ENCODE peak calls at places on chromosomes 16 and 17, in six cellular contexts. One of them, this sample, is unnamed.

GRCh38 chr17:19904412-19904811 is 36.7 kb upstream of the ULK2 start:
- DNase-seq in tibial nerve: no peak
- DNase-seq in CD8-positive, alpha-beta memory T cell: no peak
- DNase-seq in cardiac muscle cell: peak; percentile 27
- DNase-seq in CD8-positive, alpha-beta T cell: no peak
- DNase-seq in heart right ventricle: no peak
- DNase-seq in this sample: no peak

GRCh38 chr16:80231118-80231515 is 309.7 kb upstream of the DYNLRB2 start:
- DNase-seq in tibial nerve: no peak
- DNase-seq in CD8-positive, alpha-beta memory T cell: no peak
- DNase-seq in cardiac muscle cell: no peak
- DNase-seq in CD8-positive, alpha-beta T cell: no peak
- DNase-seq in heart right ventricle: no peak
- DNase-seq in this sample: no peak

GRCh38 chr17:43517615-43518386 is 28.3 kb downstream of the ETV4 start:
- DNase-seq in tibial nerve: no peak
- DNase-seq in CD8-positive, alpha-beta memory T cell: no peak
- DNase-seq in cardiac muscle cell: peak; percentile 63
- DNase-seq in CD8-positive, alpha-beta T cell: no peak
- DNase-seq in heart right ventricle: no peak
- DNase-seq in this sample: no peak

GRCh38 chr16:72198641-72199250 is 26.8 kb upstream of the PMFBP1 start:
- DNase-seq in tibial nerve: no peak
- DNase-seq in CD8-positive, alpha-beta memory T cell: no peak
- DNase-seq in cardiac muscle cell: no peak
- DNase-seq in CD8-positive, alpha-beta T cell: no peak
- DNase-seq in heart right ventricle: no peak
- DNase-seq in this sample: no peak

GRCh38 chr17:72370819-72371218 is 250.0 kb downstream of the SOX9 start:
- DNase-seq in tibial nerve: no peak
- DNase-seq in CD8-positive, alpha-beta memory T cell: no peak
- DNase-seq in cardiac muscle cell: peak; percentile 65
- DNase-seq in CD8-positive, alpha-beta T cell: no peak
- DNase-seq in heart right ventricle: no peak
- DNase-seq in this sample: no peak

GRCh38 chr17:2400474-2400866 is 390 bp downstream of the MNT start:
- DNase-seq in tibial nerve: no peak
- DNase-seq in CD8-positive, alpha-beta memory T cell: peak; percentile 64
- DNase-seq in cardiac muscle cell: peak; percentile 57
- DNase-seq in CD8-positive, alpha-beta T cell: peak; percentile 53
- DNase-seq in heart right ventricle: peak; percentile 54
- DNase-seq in this sample: no peak

GRCh38 chr17:79942591-79943353 is 92.9 kb downstream of the TBC1D16 start:
- DNase-seq in tibial nerve: no peak
- DNase-seq in CD8-positive, alpha-beta memory T cell: peak; percentile 14
- DNase-seq in cardiac muscle cell: peak; percentile 29
- DNase-seq in CD8-positive, alpha-beta T cell: no peak
- DNase-seq in heart right ventricle: no peak
- DNase-seq in this sample: no peak

GRCh38 chr17:41486809-41487530 is 2.7 kb downstream of the KRT36 start:
- DNase-seq in tibial nerve: no peak
- DNase-seq in CD8-positive, alpha-beta memory T cell: no peak
- DNase-seq in cardiac muscle cell: no peak
- DNase-seq in CD8-positive, alpha-beta T cell: peak; percentile 15
- DNase-seq in heart right ventricle: no peak
- DNase-seq in this sample: no peak

GRCh38 chr17:29004081-29004692 is 1.6 kb downstream of the SEZ6 start:
- DNase-seq in tibial nerve: no peak
- DNase-seq in CD8-positive, alpha-beta memory T cell: no peak
- DNase-seq in cardiac muscle cell: peak; percentile 42
- DNase-seq in CD8-positive, alpha-beta T cell: no peak
- DNase-seq in heart right ventricle: no peak
- DNase-seq in this sample: no peak

GRCh38 chr17:36703860-36704266 is 102.5 kb downstream of the MRM1 start:
- DNase-seq in tibial nerve: no peak
- DNase-seq in CD8-positive, alpha-beta memory T cell: peak; percentile 28
- DNase-seq in cardiac muscle cell: peak; percentile 55
- DNase-seq in CD8-positive, alpha-beta T cell: peak; percentile 50
- DNase-seq in heart right ventricle: peak; percentile 17
- DNase-seq in this sample: peak; percentile 50

DNA sequence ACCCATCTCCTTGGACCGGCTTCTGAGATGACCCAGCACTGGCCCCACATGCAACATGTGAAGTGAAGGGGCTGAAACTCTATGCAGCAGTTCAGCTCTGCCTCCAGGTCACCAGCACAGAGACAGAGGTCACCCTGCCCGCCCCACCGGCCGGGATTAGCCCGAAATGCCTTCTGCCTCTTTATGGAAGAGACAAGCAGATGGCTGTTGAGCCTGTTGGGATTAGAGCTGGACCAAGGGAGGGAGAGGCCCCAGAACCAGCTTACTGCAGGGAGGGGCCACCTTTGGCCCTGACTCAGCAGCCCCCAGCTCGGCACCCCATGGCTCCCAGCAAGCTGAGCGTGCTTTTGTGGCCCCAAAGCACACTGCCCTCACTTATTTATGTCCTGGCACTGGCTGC is 5.7 kb downstream of the AIPL1 start:
- DNase-seq in tibial nerve: no peak
- DNase-seq in CD8-positive, alpha-beta memory T cell: no peak
- DNase-seq in cardiac muscle cell: no peak
- DNase-seq in CD8-positive, alpha-beta T cell: no peak
- DNase-seq in heart right ventricle: no peak
- DNase-seq in this sample: no peak
- H3K27ac ChIP-seq in tibial nerve: no peak overlapping the region
- H3K27ac ChIP-seq in CD8-positive, alpha-beta memory T cell: no peak overlapping the region
- H3K27ac ChIP-seq in cardiac muscle cell: no peak overlapping the region
- H3K27ac ChIP-seq in CD8-positive, alpha-beta T cell: no peak overlapping the region
- H3K27ac ChIP-seq in heart right ventricle: no peak overlapping the region
- H3K27ac ChIP-seq in this sample: no peak overlapping the region

GRCh38 chr17:6998855-6999508 is 3.1 kb downstream of the ALOX12 start:
- DNase-seq in tibial nerve: no peak
- DNase-seq in CD8-positive, alpha-beta memory T cell: no peak
- DNase-seq in cardiac muscle cell: no peak
- DNase-seq in CD8-positive, alpha-beta T cell: no peak
- DNase-seq in heart right ventricle: no peak
- DNase-seq in this sample: no peak
- H3K27ac ChIP-seq in tibial nerve: no peak overlapping the region
- H3K27ac ChIP-seq in CD8-positive, alpha-beta memory T cell: peak overlapping the region; percentile 49
- H3K27ac ChIP-seq in cardiac muscle cell: no peak overlapping the region
- H3K27ac ChIP-seq in CD8-positive, alpha-beta T cell: no peak overlapping the region
- H3K27ac ChIP-seq in heart right ventricle: no peak overlapping the region
- H3K27ac ChIP-seq in this sample: no peak overlapping the region

DNA sequence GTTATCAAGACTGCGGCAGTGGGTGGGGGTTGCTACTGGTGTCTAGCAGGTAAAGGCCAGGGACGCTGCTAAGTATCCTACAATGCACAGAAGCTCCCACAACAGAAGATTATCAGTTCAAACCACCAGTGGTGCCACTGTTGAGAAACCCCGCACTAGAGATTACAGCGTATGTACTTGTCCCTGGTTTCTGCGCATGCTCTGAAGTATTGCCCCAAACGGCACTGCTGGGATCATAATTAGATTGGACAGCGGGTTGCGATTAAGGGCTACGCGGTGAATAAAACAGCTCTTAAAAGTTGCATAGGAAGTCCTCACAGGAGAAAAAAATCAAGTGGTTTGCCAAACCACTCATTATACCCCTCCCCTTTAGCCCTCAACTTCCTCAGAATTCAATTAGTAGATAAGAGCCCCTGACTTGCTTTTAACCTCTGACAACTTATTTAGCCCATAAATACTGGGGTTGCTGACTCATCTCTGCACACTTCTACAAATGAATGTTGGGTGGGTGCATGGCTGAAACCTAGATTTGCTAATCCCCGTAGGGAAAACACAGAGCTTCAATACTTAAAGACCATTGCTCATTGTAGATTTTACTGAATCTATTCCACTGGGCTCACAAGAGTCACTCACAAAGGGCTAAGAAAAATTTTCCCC is 91.7 kb downstream of the RGS9 start:
- DNase-seq in tibial nerve: no peak
- DNase-seq in CD8-positive, alpha-beta memory T cell: peak; percentile 12
- DNase-seq in cardiac muscle cell: peak; percentile 93
- DNase-seq in CD8-positive, alpha-beta T cell: peak; percentile 17
- DNase-seq in heart right ventricle: no peak
- DNase-seq in this sample: no peak
- H3K27ac ChIP-seq in tibial nerve: no peak overlapping the region
- H3K27ac ChIP-seq in CD8-positive, alpha-beta memory T cell: no peak overlapping the region
- H3K27ac ChIP-seq in cardiac muscle cell: no peak overlapping the region
- H3K27ac ChIP-seq in CD8-positive, alpha-beta T cell: no peak overlapping the region
- H3K27ac ChIP-seq in heart right ventricle: no peak overlapping the region
- H3K27ac ChIP-seq in this sample: no peak overlapping the region

GRCh38 chr16:8919934-8920465 is 37.8 kb downstream of the LITAFD start:
- DNase-seq in tibial nerve: no peak
- DNase-seq in CD8-positive, alpha-beta memory T cell: no peak
- DNase-seq in cardiac muscle cell: no peak
- DNase-seq in CD8-positive, alpha-beta T cell: no peak
- DNase-seq in heart right ventricle: no peak
- DNase-seq in this sample: no peak

GRCh38 chr16:8923199-8923598 is 40.5 kb downstream of the USP7 start:
- DNase-seq in tibial nerve: no peak
- DNase-seq in CD8-positive, alpha-beta memory T cell: no peak
- DNase-seq in cardiac muscle cell: no peak
- DNase-seq in CD8-positive, alpha-beta T cell: no peak
- DNase-seq in heart right ventricle: no peak
- DNase-seq in this sample: peak; percentile 56

GRCh38 chr16:8921626-8921984 is 39.5 kb downstream of the LITAFD start:
- DNase-seq in tibial nerve: no peak
- DNase-seq in CD8-positive, alpha-beta memory T cell: no peak
- DNase-seq in cardiac muscle cell: no peak
- DNase-seq in CD8-positive, alpha-beta T cell: no peak
- DNase-seq in heart right ventricle: no peak
- DNase-seq in this sample: no peak

GRCh38 chr16:8919089-8919933 is 37.2 kb downstream of the LITAFD start:
- DNase-seq in tibial nerve: no peak
- DNase-seq in CD8-positive, alpha-beta memory T cell: no peak
- DNase-seq in cardiac muscle cell: no peak
- DNase-seq in CD8-positive, alpha-beta T cell: no peak
- DNase-seq in heart right ventricle: no peak
- DNase-seq in this sample: no peak

DNA sequence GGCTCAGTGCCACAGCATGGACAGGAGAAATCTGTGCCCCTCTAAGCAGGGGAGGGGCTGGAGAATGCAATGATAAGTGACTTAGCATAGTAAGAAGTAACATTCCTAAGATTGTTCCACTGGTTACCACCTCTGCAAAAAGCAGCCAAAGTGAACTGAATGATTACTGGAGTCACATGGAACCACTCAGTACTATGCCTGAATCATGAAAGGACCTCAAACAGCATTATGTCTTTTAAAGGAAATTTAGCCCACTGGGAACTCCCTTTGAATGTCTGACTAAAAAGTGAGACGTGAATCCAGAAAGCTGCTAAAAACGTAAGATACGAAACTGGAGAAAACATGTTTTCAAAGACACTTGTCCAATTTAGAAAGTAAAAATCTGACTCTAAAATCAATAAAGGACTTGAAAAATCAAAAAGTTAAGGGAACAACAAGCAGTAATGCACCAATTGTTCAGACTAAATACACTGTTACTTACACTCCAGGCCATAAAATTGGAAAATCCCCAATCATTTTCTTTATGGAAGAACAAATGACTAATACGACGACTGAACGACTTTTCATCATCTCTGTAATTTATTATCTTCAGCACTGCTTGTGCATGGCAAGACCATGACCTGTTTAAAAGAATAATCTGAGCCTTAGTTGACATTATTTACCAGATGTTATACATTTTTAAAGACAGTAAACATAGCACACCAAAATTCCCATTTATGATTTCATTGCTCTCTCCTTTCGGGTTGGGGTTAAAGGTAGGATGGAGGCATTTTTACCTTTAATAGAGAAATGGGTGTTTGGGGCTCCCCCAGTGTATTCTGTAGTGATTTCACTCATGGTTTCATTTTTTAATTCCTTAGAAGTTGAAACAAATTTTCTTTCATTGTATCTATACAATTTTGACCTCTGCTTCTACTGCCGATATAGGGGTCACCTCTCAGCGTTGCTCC is 38.8 kb downstream of the LITAFD start:
- DNase-seq in tibial nerve: no peak
- DNase-seq in CD8-positive, alpha-beta memory T cell: no peak
- DNase-seq in cardiac muscle cell: no peak
- DNase-seq in CD8-positive, alpha-beta T cell: no peak
- DNase-seq in heart right ventricle: no peak
- DNase-seq in this sample: no peak
- H3K27ac ChIP-seq in tibial nerve: no peak overlapping the region
- H3K27ac ChIP-seq in CD8-positive, alpha-beta memory T cell: no peak overlapping the region
- H3K27ac ChIP-seq in cardiac muscle cell: peak overlapping the region; percentile 1
- H3K27ac ChIP-seq in CD8-positive, alpha-beta T cell: no peak overlapping the region
- H3K27ac ChIP-seq in heart right ventricle: no peak overlapping the region
- H3K27ac ChIP-seq in this sample: no peak overlapping the region

GRCh38 chr17:15662726-15663125 is 21.4 kb downstream of the TRIM16 start:
- DNase-seq in tibial nerve: no peak
- DNase-seq in CD8-positive, alpha-beta memory T cell: no peak
- DNase-seq in cardiac muscle cell: peak; percentile 24
- DNase-seq in CD8-positive, alpha-beta T cell: no peak
- DNase-seq in heart right ventricle: no peak
- DNase-seq in this sample: no peak

GRCh38 chr17:15659236-15659635 is 24.9 kb downstream of the TRIM16 start:
- DNase-seq in tibial nerve: no peak
- DNase-seq in CD8-positive, alpha-beta memory T cell: no peak
- DNase-seq in cardiac muscle cell: no peak
- DNase-seq in CD8-positive, alpha-beta T cell: no peak
- DNase-seq in heart right ventricle: no peak
- DNase-seq in this sample: no peak

GRCh38 chr17:15657868-15658775 is 26.0 kb downstream of the TRIM16 start:
- DNase-seq in tibial nerve: no peak
- DNase-seq in CD8-positive, alpha-beta memory T cell: no peak
- DNase-seq in cardiac muscle cell: no peak
- DNase-seq in CD8-positive, alpha-beta T cell: no peak
- DNase-seq in heart right ventricle: no peak
- DNase-seq in this sample: no peak

GRCh38 chr17:15659663-15660062 is 24.4 kb downstream of the TRIM16 start:
- DNase-seq in tibial nerve: no peak
- DNase-seq in CD8-positive, alpha-beta memory T cell: no peak
- DNase-seq in cardiac muscle cell: peak; percentile 40
- DNase-seq in CD8-positive, alpha-beta T cell: no peak
- DNase-seq in heart right ventricle: peak; percentile 45
- DNase-seq in this sample: no peak

GRCh38 chr17:15660077-15660476 is 24.0 kb downstream of the TRIM16 start:
- DNase-seq in tibial nerve: no peak
- DNase-seq in CD8-positive, alpha-beta memory T cell: no peak
- DNase-seq in cardiac muscle cell: no peak
- DNase-seq in CD8-positive, alpha-beta T cell: no peak
- DNase-seq in heart right ventricle: peak; percentile 50
- DNase-seq in this sample: no peak
- H3K27ac ChIP-seq in tibial nerve: no peak overlapping the region
- H3K27ac ChIP-seq in CD8-positive, alpha-beta memory T cell: no peak overlapping the region
- H3K27ac ChIP-seq in cardiac muscle cell: peak overlapping the region; percentile 60
- H3K27ac ChIP-seq in CD8-positive, alpha-beta T cell: no peak overlapping the region
- H3K27ac ChIP-seq in heart right ventricle: peak overlapping the region; percentile 72
- H3K27ac ChIP-seq in this sample: no peak overlapping the region

This sample was measured in dorsolateral prefrontal cortex.